ENCODE peak calls at places on chromosomes 6 and 20, in six cellular contexts. N is sigmoid colon, U is IMR-90, L is thyroid gland, C is adrenal gland, I is suprapubic skin. R is an unnamed sample.

GRCh38 chr20:41436679-41437078 is 70.1 kb upstream of the EMILIN3 start:
- DNase-seq in N (no peak), U (peak), L (no peak), C (no peak), I (no peak), R (no peak)

GRCh38 chr20:20557406-20557805 is 155.0 kb downstream of the RALGAPA2 start:
- DNase-seq in N (no peak), U (no peak), L (no peak), C (no peak), I (no peak), R (no peak)

GRCh38 chr6:41475164-41475563 is 71.0 kb upstream of the FOXP4 start:
- DNase-seq in N (no peak), U (no peak), L (no peak), C (no peak), I (no peak), R (no peak)

GRCh38 chr6:104483225-104483834 is 376.4 kb downstream of the HACE1 start:
- DNase-seq in N (no peak), U (no peak), L (no peak), C (no peak), I (no peak), R (no peak)

GRCh38 chr6:39543117-39543516 is 182.1 kb downstream of the KIF6 start:
- DNase-seq in N (peak), U (no peak), L (peak), C (no peak), I (peak), R (no peak)

GRCh38 chr6:52065621-52066020 is 21.8 kb downstream of the PKHD1 start:
- DNase-seq in N (no peak), U (no peak), L (no peak), C (no peak), I (no peak), R (no peak)

GRCh38 chr20:37390891-37391525 is 45.1 kb downstream of the SRC start:
- DNase-seq in N (peak), U (no peak), L (no peak), C (peak), I (no peak), R (no peak)

GRCh38 chr6:168212322-168212721 is 107.3 kb downstream of the DACT2 start:
- DNase-seq in N (no peak), U (no peak), L (no peak), C (no peak), I (no peak), R (no peak)

GRCh38 chr6:24359640-24360454 is 2.0 kb upstream of the DCDC2 start:
- DNase-seq in N (peak), U (peak), L (peak), C (peak), I (no peak), R (peak)
- TF ChIP-seq POLR2A in N (no peak), U (no peak), L (no peak), C (no peak), I (no peak), R (no peak)

GRCh38 chr6:3919130-3919628 is 70.0 kb downstream of the FAM50B start:
- DNase-seq in N (no peak), U (peak), L (peak), C (no peak), I (no peak), R (no peak)
- H3K4me3 ChIP-seq in N (no peak), U (no peak), L (no peak), C (no peak), I (no peak), R (no peak)

GRCh38 chr20:64048402-64049044 is 916 bp downstream of the SOX18 start:
- DNase-seq in N (no peak), U (no peak), L (no peak), C (no peak), I (no peak), R (no peak)

GRCh38 chr20:64047968-64048401 is 1.5 kb downstream of the SOX18 start:
- DNase-seq in N (no peak), U (no peak), L (no peak), C (no peak), I (no peak), R (no peak)

GRCh38 chr20:64049887-64050260 is 435 bp upstream of the SOX18 start:
- DNase-seq in N (no peak), U (no peak), L (no peak), C (no peak), I (no peak), R (no peak)

GRCh38 chr20:64050261-64051032 is 1.0 kb upstream of the SOX18 start:
- DNase-seq in N (no peak), U (no peak), L (no peak), C (no peak), I (no peak), R (no peak)

GRCh38 chr20:64049060-64049886 is at the start of gene SOX18:
- DNase-seq in N (no peak), U (peak), L (no peak), C (no peak), I (no peak), R (no peak)
- TF ChIP-seq POLR2A in N (no peak), U (no peak), L (no peak), C (peak), I (no peak), R (no peak)

GRCh38 chr6:158024566-158025297 is 43.1 kb downstream of the SYNJ2 start:
- DNase-seq in N (no peak), U (peak), L (no peak), C (no peak), I (no peak), R (no peak)

GRCh38 chr6:158027590-158028285 is 46.1 kb downstream of the SYNJ2 start:
- DNase-seq in N (no peak), U (no peak), L (peak), C (no peak), I (no peak), R (no peak)

GRCh38 chr6:158026901-158027589 is 45.4 kb downstream of the SYNJ2 start:
- DNase-seq in N (no peak), U (no peak), L (no peak), C (no peak), I (no peak), R (no peak)

GRCh38 chr6:158028421-158028820 is 46.8 kb downstream of the SYNJ2 start:
- DNase-seq in N (no peak), U (no peak), L (no peak), C (no peak), I (no peak), R (no peak)

GRCh38 chr6:158026054-158026900 is 44.6 kb downstream of the SYNJ2 start:
- DNase-seq in N (peak), U (peak), L (peak), C (peak), I (peak), R (peak)
- H3K4me3 ChIP-seq in N (peak), U (no peak), L (no peak), C (no peak), I (peak), R (no peak)

DNA sequence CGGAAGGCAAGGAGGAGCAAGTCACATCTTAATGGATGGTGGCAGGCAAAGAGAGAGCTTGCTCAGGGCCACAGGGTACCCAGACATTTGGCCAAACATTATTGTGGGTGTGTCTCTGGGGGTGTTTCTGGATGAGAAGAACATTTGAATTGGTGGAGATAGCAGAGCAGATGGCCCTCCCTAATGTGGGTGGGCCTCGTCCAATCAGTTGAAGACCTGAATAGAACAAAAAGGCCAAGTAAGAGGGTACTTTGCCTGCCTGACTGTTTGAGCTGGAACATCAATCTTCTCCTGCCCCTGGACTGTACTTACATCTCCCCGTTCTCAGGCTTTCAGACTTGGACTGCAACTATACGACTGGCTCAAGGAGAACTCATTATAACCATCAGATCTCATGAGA is 55.8 kb upstream of the SMIM28 start:
- DNase-seq in N (no peak), U (no peak), L (no peak), C (no peak), I (no peak), R (no peak)
- TF ChIP-seq POLR2A in N (no peak), U (no peak), L (no peak), C (no peak), I (no peak), R (no peak)

DNA sequence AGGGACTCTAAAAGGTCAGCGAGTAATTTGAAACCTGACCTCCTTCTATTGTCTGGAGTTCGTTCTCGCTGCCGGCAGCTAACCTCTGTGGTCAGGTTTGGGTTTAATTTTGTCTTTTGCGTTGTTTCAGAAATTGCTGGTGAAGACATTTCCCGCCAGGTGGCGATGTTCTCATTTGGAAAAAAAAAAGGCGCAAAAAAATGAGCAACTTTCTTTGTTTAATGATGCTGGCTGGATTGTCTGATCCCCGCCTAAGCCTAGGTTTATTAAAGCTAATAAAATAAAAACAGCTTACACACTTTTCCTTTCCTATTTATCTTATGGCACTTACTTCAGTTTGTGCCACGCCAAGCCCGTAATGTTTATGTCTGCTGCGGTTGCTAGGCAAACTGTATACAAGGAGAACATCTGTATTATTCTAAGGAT is 205.5 kb downstream of the DOK5 start:
- DNase-seq in N (no peak), U (peak), L (peak), C (peak), I (no peak), R (peak)
- H3K4me3 ChIP-seq in N (no peak), U (no peak), L (no peak), C (no peak), I (no peak), R (no peak)

DNA sequence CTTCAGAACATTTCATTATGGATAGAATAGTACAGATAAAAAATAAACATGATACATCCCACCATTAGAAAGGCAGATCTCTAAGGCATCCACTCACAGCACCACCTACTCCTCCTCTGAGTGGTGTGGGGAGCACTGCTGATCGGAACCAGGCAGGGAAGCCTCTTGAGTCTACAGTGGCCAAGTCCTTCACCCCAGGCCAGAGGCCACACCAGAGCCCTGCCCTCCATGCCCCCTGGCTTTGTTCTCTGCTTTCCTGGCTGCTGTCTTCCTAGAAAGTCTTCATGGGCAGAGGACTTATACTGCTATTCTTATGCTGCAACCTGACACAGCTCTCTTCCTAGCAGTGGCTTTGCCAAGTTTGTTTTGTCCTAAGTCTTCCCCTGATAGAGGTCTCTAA is 201.8 kb upstream of the THBS2 start:
- DNase-seq in N (no peak), U (no peak), L (no peak), C (no peak), I (no peak), R (no peak)
- TF ChIP-seq POLR2A in N (no peak), U (no peak), L (no peak), C (no peak), I (no peak), R (no peak)

GRCh38 chr6:170554888-170555137 is 644 bp downstream of the TBP start:
- DNase-seq in N (no peak), U (no peak), L (no peak), C (no peak), I (no peak), R (no peak)

GRCh38 chr6:170555305-170555704 is 1.1 kb downstream of the TBP start:
- DNase-seq in N (no peak), U (no peak), L (no peak), C (no peak), I (no peak), R (no peak)

GRCh38 chr6:170552765-170553685 is at the start of gene PSMB1:
- DNase-seq in N (peak), U (peak), L (peak), C (peak), I (peak), R (peak)

GRCh38 chr6:170554086-170554887 is at the start of gene TBP:
- DNase-seq in N (peak), U (peak), L (peak), C (peak), I (peak), R (peak)

DNA sequence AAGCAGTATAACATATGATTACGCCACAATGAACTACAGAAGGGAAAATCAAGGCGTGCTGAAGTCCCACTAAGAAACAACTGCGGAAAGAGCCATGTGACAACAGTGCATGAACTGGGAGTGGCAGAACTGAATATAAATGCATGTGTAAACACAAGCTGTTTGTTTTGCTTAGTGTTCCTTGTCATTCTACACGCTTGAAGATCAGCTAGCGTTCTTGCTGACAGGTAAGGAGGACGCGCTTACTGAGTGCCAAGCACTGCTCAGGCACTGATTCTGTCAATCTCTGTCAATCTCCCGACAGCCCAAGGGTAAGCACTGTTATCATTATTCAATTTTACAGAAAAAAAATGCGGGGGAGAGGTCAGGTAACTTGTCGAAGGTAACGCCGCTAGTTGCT is 483 bp upstream of the TBP start:
- DNase-seq in N (no peak), U (peak), L (no peak), C (peak), I (no peak), R (no peak)
- H3K4me3 ChIP-seq in N (peak), U (peak), L (peak), C (peak), I (peak), R (peak)